ENCODE peak calls at places on chromosomes 2 and 18, in six cellular contexts. One of them, this sample, is unnamed.

GRCh38 chr2:160064916-160065315 is 2.5 kb upstream of the PLA2R1 start:
- DNase-seq in IMR-90: no peak
- DNase-seq in AG04450: no peak
- DNase-seq in RWPE1: no peak
- DNase-seq in epithelial cell of proximal tubule: no peak
- DNase-seq in fibroblast of pulmonary artery: no peak
- DNase-seq in this sample: no peak

GRCh38 chr2:69119541-69119940 is 106.6 kb downstream of the ANTXR1 start:
- DNase-seq in IMR-90: no peak
- DNase-seq in AG04450: no peak
- DNase-seq in RWPE1: no peak
- DNase-seq in epithelial cell of proximal tubule: no peak
- DNase-seq in fibroblast of pulmonary artery: no peak
- DNase-seq in this sample: no peak

GRCh38 chr2:117982376-117983033 is 31.4 kb downstream of the CCDC93 start:
- DNase-seq in IMR-90: no peak
- DNase-seq in AG04450: no peak
- DNase-seq in RWPE1: no peak
- DNase-seq in epithelial cell of proximal tubule: no peak
- DNase-seq in fibroblast of pulmonary artery: no peak
- DNase-seq in this sample: no peak

GRCh38 chr2:134281815-134282419 is 28.0 kb downstream of the MGAT5 start:
- DNase-seq in IMR-90: no peak
- DNase-seq in AG04450: no peak
- DNase-seq in RWPE1: no peak
- DNase-seq in epithelial cell of proximal tubule: no peak
- DNase-seq in fibroblast of pulmonary artery: no peak
- DNase-seq in this sample: no peak

GRCh38 chr18:79625195-79625923 is 54.2 kb upstream of the CTDP1 start:
- DNase-seq in IMR-90: peak
- DNase-seq in AG04450: no peak
- DNase-seq in RWPE1: no peak
- DNase-seq in epithelial cell of proximal tubule: no peak
- DNase-seq in fibroblast of pulmonary artery: no peak
- DNase-seq in this sample: peak

GRCh38 chr2:158837645-158838044 is 42.5 kb downstream of the DAPL1 start:
- DNase-seq in IMR-90: no peak
- DNase-seq in AG04450: no peak
- DNase-seq in RWPE1: no peak
- DNase-seq in epithelial cell of proximal tubule: no peak
- DNase-seq in fibroblast of pulmonary artery: no peak
- DNase-seq in this sample: no peak

GRCh38 chr2:129253461-129253812 is 726.0 kb upstream of the RAB6C start:
- DNase-seq in IMR-90: no peak
- DNase-seq in AG04450: no peak
- DNase-seq in RWPE1: peak
- DNase-seq in epithelial cell of proximal tubule: no peak
- DNase-seq in fibroblast of pulmonary artery: peak
- DNase-seq in this sample: no peak

GRCh38 chr2:207008105-207008990 is 69.0 kb downstream of the CPO start:
- DNase-seq in IMR-90: peak
- DNase-seq in AG04450: no peak
- DNase-seq in RWPE1: peak
- DNase-seq in epithelial cell of proximal tubule: no peak
- DNase-seq in fibroblast of pulmonary artery: peak
- DNase-seq in this sample: no peak

GRCh38 chr2:45799679-45800381 is 148.4 kb downstream of the PRKCE start:
- DNase-seq in IMR-90: no peak
- DNase-seq in AG04450: no peak
- DNase-seq in RWPE1: no peak
- DNase-seq in epithelial cell of proximal tubule: no peak
- DNase-seq in fibroblast of pulmonary artery: no peak
- DNase-seq in this sample: no peak

GRCh38 chr2:83650897-83651296 is 808.2 kb downstream of the SUCLG1 start:
- DNase-seq in IMR-90: no peak
- DNase-seq in AG04450: no peak
- DNase-seq in RWPE1: no peak
- DNase-seq in epithelial cell of proximal tubule: no peak
- DNase-seq in fibroblast of pulmonary artery: no peak
- DNase-seq in this sample: no peak

GRCh38 chr18:54737986-54738385 is 90.3 kb upstream of the RAB27B start:
- DNase-seq in IMR-90: peak
- DNase-seq in AG04450: peak
- DNase-seq in RWPE1: peak
- DNase-seq in epithelial cell of proximal tubule: no peak
- DNase-seq in fibroblast of pulmonary artery: peak
- DNase-seq in this sample: no peak

GRCh38 chr18:476368-476767 is 24.1 kb downstream of the COLEC12 start:
- DNase-seq in IMR-90: no peak
- DNase-seq in AG04450: no peak
- DNase-seq in RWPE1: no peak
- DNase-seq in epithelial cell of proximal tubule: no peak
- DNase-seq in fibroblast of pulmonary artery: no peak
- DNase-seq in this sample: no peak

GRCh38 chr18:13566941-13567762 is 159.2 kb downstream of the FAM210A start:
- DNase-seq in IMR-90: no peak
- DNase-seq in AG04450: no peak
- DNase-seq in RWPE1: no peak
- DNase-seq in epithelial cell of proximal tubule: no peak
- DNase-seq in fibroblast of pulmonary artery: no peak
- DNase-seq in this sample: peak

GRCh38 chr2:3039188-3040065 is 338.2 kb downstream of the EIPR1 start:
- DNase-seq in IMR-90: no peak
- DNase-seq in AG04450: no peak
- DNase-seq in RWPE1: no peak
- DNase-seq in epithelial cell of proximal tubule: no peak
- DNase-seq in fibroblast of pulmonary artery: no peak
- DNase-seq in this sample: no peak

GRCh38 chr18:46398625-46399024 is 258.4 kb downstream of the LOXHD1 start:
- DNase-seq in IMR-90: no peak
- DNase-seq in AG04450: no peak
- DNase-seq in RWPE1: no peak
- DNase-seq in epithelial cell of proximal tubule: no peak
- DNase-seq in fibroblast of pulmonary artery: no peak
- DNase-seq in this sample: no peak

GRCh38 chr2:175181104-175181876 is at the start of gene ATP5MC3:
- DNase-seq in IMR-90: peak
- DNase-seq in AG04450: peak
- DNase-seq in RWPE1: peak
- DNase-seq in epithelial cell of proximal tubule: peak
- DNase-seq in fibroblast of pulmonary artery: peak
- DNase-seq in this sample: peak

GRCh38 chr18:36341944-36342343 is 44.4 kb downstream of the FHOD3 start:
- DNase-seq in IMR-90: no peak
- DNase-seq in AG04450: no peak
- DNase-seq in RWPE1: no peak
- DNase-seq in epithelial cell of proximal tubule: no peak
- DNase-seq in fibroblast of pulmonary artery: no peak
- DNase-seq in this sample: no peak

GRCh38 chr2:85367180-85367579 is 12.6 kb downstream of the ELMOD3 start:
- DNase-seq in IMR-90: no peak
- DNase-seq in AG04450: no peak
- DNase-seq in RWPE1: no peak
- DNase-seq in epithelial cell of proximal tubule: no peak
- DNase-seq in fibroblast of pulmonary artery: no peak
- DNase-seq in this sample: no peak
- TF ChIP-seq CTCF in IMR-90: no peak
- TF ChIP-seq CTCF in AG04450: no peak
- TF ChIP-seq CTCF in RWPE1: no peak
- TF ChIP-seq CTCF in epithelial cell of proximal tubule: no peak
- TF ChIP-seq CTCF in fibroblast of pulmonary artery: no peak
- TF ChIP-seq CTCF in this sample: no peak

GRCh38 chr2:27250652-27251379 is 12.0 kb downstream of the SLC30A3 start:
- DNase-seq in IMR-90: no peak
- DNase-seq in AG04450: no peak
- DNase-seq in RWPE1: no peak
- DNase-seq in epithelial cell of proximal tubule: no peak
- DNase-seq in fibroblast of pulmonary artery: no peak
- DNase-seq in this sample: no peak

GRCh38 chr2:27249077-27249890 is 13.6 kb downstream of the SLC30A3 start:
- DNase-seq in IMR-90: no peak
- DNase-seq in AG04450: no peak
- DNase-seq in RWPE1: no peak
- DNase-seq in epithelial cell of proximal tubule: no peak
- DNase-seq in fibroblast of pulmonary artery: no peak
- DNase-seq in this sample: no peak

GRCh38 chr2:27251786-27252185 is 11.1 kb downstream of the SLC30A3 start:
- DNase-seq in IMR-90: no peak
- DNase-seq in AG04450: no peak
- DNase-seq in RWPE1: no peak
- DNase-seq in epithelial cell of proximal tubule: no peak
- DNase-seq in fibroblast of pulmonary artery: no peak
- DNase-seq in this sample: no peak

GRCh38 chr2:27247893-27248292 is 15.0 kb downstream of the SLC30A3 start:
- DNase-seq in IMR-90: no peak
- DNase-seq in AG04450: no peak
- DNase-seq in RWPE1: no peak
- DNase-seq in epithelial cell of proximal tubule: no peak
- DNase-seq in fibroblast of pulmonary artery: no peak
- DNase-seq in this sample: no peak

DNA sequence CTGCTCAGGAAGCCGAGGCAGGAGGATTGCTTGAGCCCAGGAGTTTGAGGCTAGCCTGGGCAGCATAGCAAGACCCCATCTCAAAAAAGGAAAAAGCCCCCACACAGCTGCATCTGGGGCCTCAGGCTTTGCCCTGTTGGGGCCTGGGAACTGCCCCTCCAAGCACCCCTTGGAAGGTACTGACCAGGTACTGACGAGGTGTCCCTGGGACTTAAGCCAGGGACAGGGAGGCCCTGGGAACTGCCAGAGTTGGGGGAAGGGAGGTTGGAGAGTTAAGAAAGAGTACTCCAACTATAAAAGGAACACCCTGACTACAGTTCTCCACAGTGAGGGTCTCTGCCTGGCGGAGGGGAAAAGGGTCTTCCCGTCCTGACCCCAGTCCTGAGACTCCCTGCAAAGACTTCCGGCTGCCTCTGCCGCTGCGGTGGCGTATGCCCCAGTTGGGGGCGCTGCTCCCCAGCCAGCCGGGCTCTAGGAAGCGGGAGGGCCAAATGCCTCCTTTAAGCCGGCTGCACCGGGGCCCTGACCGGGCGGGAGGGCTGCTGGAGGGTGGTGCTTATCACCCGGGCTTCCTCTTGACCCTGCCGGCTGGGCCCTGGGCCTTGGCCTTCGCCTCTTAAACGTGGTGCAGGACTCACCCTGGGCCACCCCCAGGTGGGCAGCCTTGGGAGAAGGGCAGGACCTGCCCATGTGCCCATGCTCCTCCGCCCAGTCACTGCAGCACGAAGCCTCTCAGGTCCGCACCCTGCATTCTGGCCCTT is 12.8 kb downstream of the SLC30A3 start:
- DNase-seq in IMR-90: peak
- DNase-seq in AG04450: no peak
- DNase-seq in RWPE1: no peak
- DNase-seq in epithelial cell of proximal tubule: no peak
- DNase-seq in fibroblast of pulmonary artery: peak
- DNase-seq in this sample: no peak
- TF ChIP-seq CTCF in IMR-90: peak
- TF ChIP-seq CTCF in AG04450: peak
- TF ChIP-seq CTCF in RWPE1: no peak
- TF ChIP-seq CTCF in epithelial cell of proximal tubule: peak
- TF ChIP-seq CTCF in fibroblast of pulmonary artery: peak
- TF ChIP-seq CTCF in this sample: peak

GRCh38 chr2:124063596-124063995 is 38.5 kb downstream of the CNTNAP5 start:
- DNase-seq in IMR-90: no peak
- DNase-seq in AG04450: no peak
- DNase-seq in RWPE1: no peak
- DNase-seq in epithelial cell of proximal tubule: no peak
- DNase-seq in fibroblast of pulmonary artery: no peak
- DNase-seq in this sample: no peak

DNA sequence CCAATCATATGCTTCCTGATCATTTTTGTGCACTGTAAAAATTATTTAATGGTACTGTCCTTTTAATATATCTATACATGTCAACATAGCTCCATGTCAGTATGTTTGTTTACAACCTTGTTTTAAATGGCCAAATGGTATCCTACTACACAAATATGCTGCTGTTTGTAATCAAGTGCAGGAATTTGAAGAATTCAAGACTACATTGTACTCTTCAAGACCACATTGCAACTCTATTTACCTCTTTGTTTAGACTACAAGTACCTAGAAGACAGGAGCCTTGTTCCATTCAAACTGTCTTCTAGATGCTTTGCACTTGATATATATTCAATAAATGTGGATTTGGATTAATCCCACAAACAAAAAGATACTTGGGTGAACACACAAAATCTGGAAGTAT is 41.7 kb downstream of the CNTNAP5 start:
- DNase-seq in IMR-90: no peak
- DNase-seq in AG04450: no peak
- DNase-seq in RWPE1: no peak
- DNase-seq in epithelial cell of proximal tubule: no peak
- DNase-seq in fibroblast of pulmonary artery: no peak
- DNase-seq in this sample: no peak
- TF ChIP-seq CTCF in IMR-90: no peak
- TF ChIP-seq CTCF in AG04450: no peak
- TF ChIP-seq CTCF in RWPE1: no peak
- TF ChIP-seq CTCF in epithelial cell of proximal tubule: no peak
- TF ChIP-seq CTCF in fibroblast of pulmonary artery: no peak
- TF ChIP-seq CTCF in this sample: no peak

GRCh38 chr2:202108345-202108744 is 35.3 kb downstream of the KIAA2012 start:
- DNase-seq in IMR-90: no peak
- DNase-seq in AG04450: no peak
- DNase-seq in RWPE1: no peak
- DNase-seq in epithelial cell of proximal tubule: no peak
- DNase-seq in fibroblast of pulmonary artery: no peak
- DNase-seq in this sample: no peak

GRCh38 chr2:202101049-202101579 is 28.1 kb downstream of the KIAA2012 start:
- DNase-seq in IMR-90: no peak
- DNase-seq in AG04450: no peak
- DNase-seq in RWPE1: no peak
- DNase-seq in epithelial cell of proximal tubule: no peak
- DNase-seq in fibroblast of pulmonary artery: no peak
- DNase-seq in this sample: no peak

GRCh38 chr2:202105025-202105424 is 32.0 kb downstream of the KIAA2012 start:
- DNase-seq in IMR-90: no peak
- DNase-seq in AG04450: no peak
- DNase-seq in RWPE1: no peak
- DNase-seq in epithelial cell of proximal tubule: no peak
- DNase-seq in fibroblast of pulmonary artery: no peak
- DNase-seq in this sample: no peak

GRCh38 chr2:202102425-202103005 is 29.5 kb downstream of the KIAA2012 start:
- DNase-seq in IMR-90: no peak
- DNase-seq in AG04450: no peak
- DNase-seq in RWPE1: no peak
- DNase-seq in epithelial cell of proximal tubule: no peak
- DNase-seq in fibroblast of pulmonary artery: no peak
- DNase-seq in this sample: no peak

DNA sequence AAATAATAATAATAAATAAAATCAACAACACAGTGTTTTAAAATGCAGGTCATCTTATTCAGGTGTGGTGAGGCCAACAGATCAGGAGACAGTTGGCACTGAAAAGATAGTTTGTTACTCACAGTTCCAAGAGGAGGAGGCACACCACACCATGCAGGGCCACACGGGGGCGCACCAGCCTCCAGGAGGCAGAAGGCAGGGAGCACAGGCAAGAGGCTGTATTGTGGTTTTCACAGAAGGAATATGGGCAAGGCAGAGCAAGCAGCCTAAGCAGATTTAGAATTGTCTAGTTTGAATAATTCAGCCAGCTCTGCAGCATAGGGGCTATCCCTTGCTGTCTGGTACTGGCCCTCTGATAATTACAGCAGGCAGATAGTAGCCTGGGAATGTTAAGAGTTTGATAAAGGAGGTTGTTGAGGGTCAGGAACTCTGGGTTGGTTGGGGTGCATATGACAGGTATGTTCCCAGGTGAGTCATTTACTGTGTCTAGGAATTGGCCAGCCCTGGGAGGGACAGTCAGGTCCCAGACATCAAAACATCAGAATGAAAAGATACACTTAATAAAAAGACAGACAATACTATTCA is 31.3 kb downstream of the KIAA2012 start:
- DNase-seq in IMR-90: peak
- DNase-seq in AG04450: no peak
- DNase-seq in RWPE1: no peak
- DNase-seq in epithelial cell of proximal tubule: no peak
- DNase-seq in fibroblast of pulmonary artery: peak
- DNase-seq in this sample: peak
- TF ChIP-seq CTCF in IMR-90: peak
- TF ChIP-seq CTCF in AG04450: peak
- TF ChIP-seq CTCF in RWPE1: peak
- TF ChIP-seq CTCF in epithelial cell of proximal tubule: peak
- TF ChIP-seq CTCF in fibroblast of pulmonary artery: peak
- TF ChIP-seq CTCF in this sample: peak

This sample was measured in CD14-positive monocyte.